ENCODE peak calls at places on chromosome 9, in seven cellular contexts. One of them, this sample, is unnamed. For H3K4me1, the result is how much of the 10 kb centered on the place peaks cover.

GRCh38 chr9:123359546-123359945 is 3.5 kb downstream of the CRB2 start:
- DNase-seq in right atrium auricular region: no peak
- DNase-seq in iPS DF 6.9: no peak
- DNase-seq in body of pancreas: peak
- DNase-seq in upper lobe of left lung: no peak
- DNase-seq in suprapubic skin: no peak
- DNase-seq in ovary: no peak
- DNase-seq in this sample: no peak

GRCh38 chr9:75890541-75891276 is at the start of gene PCSK5:
- DNase-seq in right atrium auricular region: peak
- DNase-seq in iPS DF 6.9: peak
- DNase-seq in body of pancreas: peak
- DNase-seq in upper lobe of left lung: peak
- DNase-seq in suprapubic skin: peak
- DNase-seq in ovary: peak
- DNase-seq in this sample: peak

GRCh38 chr9:138103111-138103823 is 225.7 kb downstream of the CACNA1B start:
- DNase-seq in right atrium auricular region: peak
- DNase-seq in iPS DF 6.9: no peak
- DNase-seq in body of pancreas: no peak
- DNase-seq in upper lobe of left lung: peak
- DNase-seq in suprapubic skin: no peak
- DNase-seq in ovary: no peak
- DNase-seq in this sample: no peak

GRCh38 chr9:138022121-138022741 is 144.6 kb downstream of the CACNA1B start:
- DNase-seq in right atrium auricular region: peak
- DNase-seq in iPS DF 6.9: peak
- DNase-seq in body of pancreas: peak
- DNase-seq in upper lobe of left lung: peak
- DNase-seq in suprapubic skin: no peak
- DNase-seq in ovary: no peak
- DNase-seq in this sample: no peak

GRCh38 chr9:129052592-129052991 is 16.2 kb downstream of the MIGA2 start:
- DNase-seq in right atrium auricular region: no peak
- DNase-seq in iPS DF 6.9: no peak
- DNase-seq in body of pancreas: peak
- DNase-seq in upper lobe of left lung: peak
- DNase-seq in suprapubic skin: peak
- DNase-seq in ovary: no peak
- DNase-seq in this sample: no peak

GRCh38 chr9:134053941-134054761 is 13.7 kb downstream of the BRD3 start:
- DNase-seq in right atrium auricular region: no peak
- DNase-seq in iPS DF 6.9: no peak
- DNase-seq in body of pancreas: no peak
- DNase-seq in upper lobe of left lung: no peak
- DNase-seq in suprapubic skin: peak
- DNase-seq in ovary: peak
- DNase-seq in this sample: no peak

GRCh38 chr9:125889524-125890473 is 142.6 kb downstream of the PBX3 start:
- DNase-seq in right atrium auricular region: no peak
- DNase-seq in iPS DF 6.9: no peak
- DNase-seq in body of pancreas: peak
- DNase-seq in upper lobe of left lung: peak
- DNase-seq in suprapubic skin: no peak
- DNase-seq in ovary: peak
- DNase-seq in this sample: peak

GRCh38 chr9:114694719-114695269 is 12.8 kb upstream of the TEX48 start:
- DNase-seq in right atrium auricular region: no peak
- DNase-seq in iPS DF 6.9: no peak
- DNase-seq in body of pancreas: no peak
- DNase-seq in upper lobe of left lung: no peak
- DNase-seq in suprapubic skin: no peak
- DNase-seq in ovary: no peak
- DNase-seq in this sample: no peak

GRCh38 chr9:128245293-128246151 is 30.3 kb downstream of the GOLGA2 start:
- DNase-seq in right atrium auricular region: no peak
- DNase-seq in iPS DF 6.9: no peak
- DNase-seq in body of pancreas: no peak
- DNase-seq in upper lobe of left lung: no peak
- DNase-seq in suprapubic skin: no peak
- DNase-seq in ovary: no peak
- DNase-seq in this sample: no peak

GRCh38 chr9:27468450-27469110 is 55.5 kb upstream of the IFNK start:
- DNase-seq in right atrium auricular region: no peak
- DNase-seq in iPS DF 6.9: no peak
- DNase-seq in body of pancreas: no peak
- DNase-seq in upper lobe of left lung: no peak
- DNase-seq in suprapubic skin: no peak
- DNase-seq in ovary: no peak
- DNase-seq in this sample: no peak

GRCh38 chr9:32968101-32969011 is 33.1 kb downstream of the APTX start:
- DNase-seq in right atrium auricular region: peak
- DNase-seq in iPS DF 6.9: no peak
- DNase-seq in body of pancreas: peak
- DNase-seq in upper lobe of left lung: peak
- DNase-seq in suprapubic skin: no peak
- DNase-seq in ovary: peak
- DNase-seq in this sample: peak

GRCh38 chr9:6842584-6842947 is 84.8 kb downstream of the KDM4C start:
- DNase-seq in right atrium auricular region: no peak
- DNase-seq in iPS DF 6.9: no peak
- DNase-seq in body of pancreas: no peak
- DNase-seq in upper lobe of left lung: no peak
- DNase-seq in suprapubic skin: no peak
- DNase-seq in ovary: no peak
- DNase-seq in this sample: no peak

GRCh38 chr9:25461416-25461815 is 216.8 kb downstream of the TUSC1 start:
- DNase-seq in right atrium auricular region: no peak
- DNase-seq in iPS DF 6.9: no peak
- DNase-seq in body of pancreas: no peak
- DNase-seq in upper lobe of left lung: no peak
- DNase-seq in suprapubic skin: no peak
- DNase-seq in ovary: no peak
- DNase-seq in this sample: no peak

GRCh38 chr9:91817493-91818225 is 132.4 kb downstream of the ROR2 start:
- DNase-seq in right atrium auricular region: no peak
- DNase-seq in iPS DF 6.9: no peak
- DNase-seq in body of pancreas: no peak
- DNase-seq in upper lobe of left lung: no peak
- DNase-seq in suprapubic skin: no peak
- DNase-seq in ovary: peak
- DNase-seq in this sample: no peak
- H3K4me3 ChIP-seq in right atrium auricular region: peak
- H3K4me3 ChIP-seq in iPS DF 6.9: no peak
- H3K4me3 ChIP-seq in body of pancreas: no peak
- H3K4me3 ChIP-seq in upper lobe of left lung: no peak
- H3K4me3 ChIP-seq in suprapubic skin: peak
- H3K4me3 ChIP-seq in ovary: no peak
- H3K4me3 ChIP-seq in this sample: no peak

DNA sequence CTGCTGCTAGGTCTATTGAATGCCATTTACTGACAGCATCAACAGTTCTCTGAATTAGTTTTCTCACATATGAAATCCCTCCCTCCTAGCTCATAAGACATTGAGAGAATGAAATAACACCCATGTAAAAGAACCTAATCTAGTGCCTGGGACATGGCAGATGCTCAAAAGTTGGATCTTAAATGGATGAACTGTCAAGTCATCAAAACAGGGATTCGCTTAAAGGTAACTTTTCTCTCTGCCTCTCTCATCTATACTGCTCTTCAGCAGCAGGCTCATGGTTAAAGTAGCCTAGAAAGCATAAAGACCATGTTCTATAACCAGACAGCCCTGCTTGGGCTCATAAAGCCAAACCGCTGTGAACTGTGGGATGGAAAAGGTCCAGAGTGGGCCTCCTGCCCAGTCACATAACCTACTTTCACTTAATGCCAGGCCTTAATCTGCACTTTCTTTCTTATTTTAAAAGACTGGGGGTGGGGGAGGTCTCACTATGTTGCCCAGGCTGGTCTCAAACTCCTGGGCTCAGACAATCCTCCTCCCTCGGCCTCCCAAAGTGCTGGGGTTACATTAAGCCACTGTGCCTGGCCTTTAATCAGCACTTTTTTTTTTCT is 3.7 kb downstream of the TMEM245 start:
- DNase-seq in right atrium auricular region: no peak
- DNase-seq in iPS DF 6.9: no peak
- DNase-seq in body of pancreas: peak
- DNase-seq in upper lobe of left lung: no peak
- DNase-seq in suprapubic skin: no peak
- DNase-seq in ovary: peak
- DNase-seq in this sample: no peak
- H3K27ac ChIP-seq in right atrium auricular region: peak
- H3K27ac ChIP-seq in iPS DF 6.9: no peak
- H3K27ac ChIP-seq in body of pancreas: peak
- H3K27ac ChIP-seq in upper lobe of left lung: peak
- H3K27ac ChIP-seq in suprapubic skin: no peak
- H3K27ac ChIP-seq in ovary: no peak
- H3K27ac ChIP-seq in this sample: no peak

DNA sequence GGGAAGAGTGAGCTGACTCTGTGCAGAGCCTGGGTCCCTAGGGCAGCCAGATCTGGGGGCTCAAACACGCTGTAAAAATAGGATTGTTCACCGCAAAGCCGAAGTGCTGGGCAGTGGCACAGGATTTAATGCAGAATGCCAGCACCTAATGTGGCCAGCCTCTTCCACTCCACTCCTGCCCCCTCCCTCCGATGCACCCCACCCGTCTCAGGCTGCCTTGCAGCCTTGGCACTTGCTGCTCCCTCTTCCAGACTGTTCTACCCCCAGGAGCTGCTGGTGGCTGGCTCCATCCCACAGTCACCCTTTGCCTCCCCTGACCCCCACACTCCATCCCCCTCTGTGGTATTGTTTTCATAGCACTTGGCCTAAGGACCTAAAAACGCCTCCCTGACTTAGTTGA is 86.2 kb downstream of the SEMA4D start:
- DNase-seq in right atrium auricular region: no peak
- DNase-seq in iPS DF 6.9: no peak
- DNase-seq in body of pancreas: no peak
- DNase-seq in upper lobe of left lung: no peak
- DNase-seq in suprapubic skin: no peak
- DNase-seq in ovary: no peak
- DNase-seq in this sample: no peak
- H3K4me1 ChIP-seq in right atrium auricular region: under half
- H3K4me1 ChIP-seq in iPS DF 6.9: under half
- H3K4me1 ChIP-seq in body of pancreas: under half
- H3K4me1 ChIP-seq in upper lobe of left lung: under half
- H3K4me1 ChIP-seq in suprapubic skin: under half
- H3K4me1 ChIP-seq in ovary: under half
- H3K4me1 ChIP-seq in this sample: under half

GRCh38 chr9:95495529-95495928 is 21.2 kb downstream of the PTCH1 start:
- DNase-seq in right atrium auricular region: no peak
- DNase-seq in iPS DF 6.9: no peak
- DNase-seq in body of pancreas: no peak
- DNase-seq in upper lobe of left lung: no peak
- DNase-seq in suprapubic skin: no peak
- DNase-seq in ovary: no peak
- DNase-seq in this sample: no peak

GRCh38 chr9:95495988-95496387 is 20.8 kb downstream of the PTCH1 start:
- DNase-seq in right atrium auricular region: no peak
- DNase-seq in iPS DF 6.9: no peak
- DNase-seq in body of pancreas: no peak
- DNase-seq in upper lobe of left lung: no peak
- DNase-seq in suprapubic skin: no peak
- DNase-seq in ovary: no peak
- DNase-seq in this sample: no peak

GRCh38 chr9:95494022-95494415 is 22.8 kb downstream of the PTCH1 start:
- DNase-seq in right atrium auricular region: no peak
- DNase-seq in iPS DF 6.9: no peak
- DNase-seq in body of pancreas: peak
- DNase-seq in upper lobe of left lung: no peak
- DNase-seq in suprapubic skin: no peak
- DNase-seq in ovary: no peak
- DNase-seq in this sample: no peak

GRCh38 chr9:95491543-95492330 is 25.0 kb downstream of the PTCH1 start:
- DNase-seq in right atrium auricular region: no peak
- DNase-seq in iPS DF 6.9: no peak
- DNase-seq in body of pancreas: no peak
- DNase-seq in upper lobe of left lung: no peak
- DNase-seq in suprapubic skin: no peak
- DNase-seq in ovary: no peak
- DNase-seq in this sample: no peak

DNA sequence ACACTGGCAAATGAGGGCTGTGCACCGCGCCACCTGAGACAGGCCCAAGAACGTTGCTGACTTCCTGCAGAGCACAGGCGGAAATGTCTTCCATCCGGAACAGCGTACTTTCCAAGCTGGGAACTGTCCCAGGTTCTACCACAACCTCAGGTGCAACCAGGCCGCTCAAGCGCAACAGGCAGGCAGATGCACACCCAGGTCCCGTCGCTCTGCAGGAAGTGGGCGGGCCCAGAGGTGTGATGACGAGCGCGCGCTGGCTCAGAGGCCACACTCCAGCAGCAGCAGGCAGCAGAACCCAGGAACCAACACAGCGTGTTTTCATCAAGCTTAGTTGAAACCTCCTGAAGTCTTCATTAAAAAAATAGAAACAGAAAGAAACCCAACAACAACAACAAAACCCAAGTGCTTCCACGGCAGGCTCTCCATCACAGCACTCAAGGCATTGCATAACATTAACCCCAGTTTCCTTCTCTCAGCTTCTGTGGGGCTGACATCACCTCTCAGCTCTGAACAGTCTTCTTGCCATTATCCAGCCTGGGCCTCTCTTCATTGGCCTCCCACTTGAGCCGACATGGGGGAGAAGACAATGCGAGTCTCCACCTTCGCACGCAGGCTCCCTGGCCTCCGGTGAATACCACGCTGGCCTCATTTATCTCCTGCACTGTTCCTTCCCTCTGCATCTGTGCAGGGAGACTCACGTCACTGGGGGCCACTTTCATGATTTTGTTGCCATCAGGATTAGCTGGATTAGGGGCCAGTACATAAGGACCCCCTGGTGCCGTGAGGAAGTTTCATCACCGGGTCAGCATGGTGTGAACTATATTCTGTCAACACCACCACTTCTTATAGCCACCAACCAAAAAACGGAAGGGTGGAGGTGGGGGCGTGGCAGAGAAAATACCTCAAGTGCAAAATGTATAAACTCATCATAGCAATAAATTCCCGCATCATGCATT is 22.1 kb downstream of the PTCH1 start:
- DNase-seq in right atrium auricular region: no peak
- DNase-seq in iPS DF 6.9: no peak
- DNase-seq in body of pancreas: peak
- DNase-seq in upper lobe of left lung: no peak
- DNase-seq in suprapubic skin: no peak
- DNase-seq in ovary: no peak
- DNase-seq in this sample: peak
- H3K4me3 ChIP-seq in right atrium auricular region: no peak
- H3K4me3 ChIP-seq in iPS DF 6.9: no peak
- H3K4me3 ChIP-seq in body of pancreas: no peak
- H3K4me3 ChIP-seq in upper lobe of left lung: no peak
- H3K4me3 ChIP-seq in suprapubic skin: no peak
- H3K4me3 ChIP-seq in ovary: no peak
- H3K4me3 ChIP-seq in this sample: peak

This sample was measured in effector memory CD4-positive, alpha-beta T cell.